ENCODE peak calls at places on chromosomes 7 and 10, in four cellular contexts. J, O, Q and V are unnamed samples. For H3K4me1 and H3K36me3, the result is how much of the 10 kb centered on the place peaks cover.

GRCh38 chr7:132124575-132124974 is 451.7 kb downstream of the PLXNA4 start:
- DNase-seq in O (no peak), Q (no peak), J (no peak), V (no peak)

GRCh38 chr10:121460733-121461132 is 137.5 kb downstream of the FGFR2 start:
- DNase-seq in J (no peak), Q (no peak), O (no peak), V (no peak)

GRCh38 chr7:18414885-18415284 is 80.7 kb upstream of the HDAC9 start:
- DNase-seq in Q (no peak), O (no peak), J (no peak), V (peak)

GRCh38 chr7:19020711-19021110 is 96.7 kb downstream of the TWIST1 start:
- DNase-seq in Q (no peak), O (no peak), J (no peak), V (no peak)

GRCh38 chr10:106997721-106998120 is 166.8 kb downstream of the SORCS1 start:
- DNase-seq in Q (peak), J (no peak), O (no peak), V (no peak)

GRCh38 chr7:18927134-18927533 is 190.3 kb downstream of the TWIST1 start:
- DNase-seq in O (no peak), J (no peak), Q (no peak), V (no peak)

GRCh38 chr7:154437238-154437637 is 385.0 kb downstream of the DPP6 start:
- DNase-seq in Q (no peak), O (no peak), J (no peak), V (no peak)

GRCh38 chr10:84743483-84743882 is 415.1 kb downstream of the CCSER2 start:
- DNase-seq in J (no peak), O (no peak), Q (no peak), V (no peak)

GRCh38 chr10:28095791-28096367 is 97.0 kb upstream of the ODAD2 start:
- DNase-seq in O (no peak), Q (no peak), J (no peak), V (no peak)

GRCh38 chr7:70736715-70737460 is 395.1 kb upstream of the GALNT17 start:
- DNase-seq in O (no peak), Q (peak), J (no peak), V (no peak)

GRCh38 chr7:75650062-75650461 is 88.7 kb downstream of the HIP1 start:
- DNase-seq in J (no peak), O (no peak), Q (peak), V (no peak)

GRCh38 chr7:7183833-7184463 is 1.6 kb downstream of the C1GALT1 start:
- DNase-seq in J (no peak), Q (no peak), O (no peak), V (no peak)

GRCh38 chr7:42605381-42605780 is 306.5 kb downstream of the C7orf25 start:
- DNase-seq in J (no peak), O (no peak), Q (no peak), V (peak)

GRCh38 chr7:104089622-104090021 is 100.2 kb upstream of the RELN start:
- DNase-seq in J (no peak), Q (no peak), O (no peak), V (no peak)

GRCh38 chr10:101238732-101239105 is 9.5 kb upstream of the LBX1 start:
- DNase-seq in Q (no peak), O (no peak), J (no peak), V (no peak)

GRCh38 chr10:70993051-70993450 is 104.7 kb upstream of the PCBD1 start:
- DNase-seq in Q (no peak), O (no peak), J (no peak), V (no peak)

GRCh38 chr7:43933902-43934560 is 7.8 kb downstream of the UBE2D4 start:
- DNase-seq in O (no peak), J (no peak), Q (no peak), V (no peak)

GRCh38 chr10:118542789-118543188 is 52.7 kb downstream of the PRLHR start:
- DNase-seq in Q (no peak), J (no peak), O (no peak), V (no peak)

GRCh38 chr7:12570148-12570528 is 382 bp upstream of the SCIN start:
- DNase-seq in J (peak), Q (peak), O (peak), V (no peak)

GRCh38 chr7:111126987-111127386 is 36.1 kb downstream of the LRRN3 start:
- DNase-seq in J (no peak), O (no peak), Q (no peak), V (no peak)

GRCh38 chr10:80046629-80047441 is 31.6 kb upstream of the TMEM254 start:
- DNase-seq in J (peak), O (peak), Q (peak), V (peak)

GRCh38 chr10:13167568-13167967 is 6.2 kb downstream of the MCM10 start:
- DNase-seq in Q (no peak), O (no peak), J (no peak), V (no peak)

GRCh38 chr10:3685385-3685784 is 99.6 kb downstream of the KLF6 start:
- DNase-seq in J (no peak), O (no peak), Q (no peak), V (no peak)

GRCh38 chr7:29866490-29866930 is 60.2 kb downstream of the WIPF3 start:
- DNase-seq in O (no peak), J (no peak), Q (peak), V (no peak)

GRCh38 chr10:52066383-52066782 is 247.7 kb upstream of the DKK1 start:
- DNase-seq in Q (no peak), J (no peak), O (no peak), V (peak)

GRCh38 chr7:111987115-111987826 is 218.9 kb downstream of the DOCK4 start:
- DNase-seq in Q (no peak), O (no peak), J (no peak), V (no peak)

GRCh38 chr7:21944616-21945373 is 904 bp downstream of the CDCA7L start:
- DNase-seq in Q (peak), J (peak), O (peak), V (peak)

GRCh38 chr10:67818323-67818722 is 19.7 kb downstream of the DNAJC12 start:
- DNase-seq in J (no peak), O (no peak), Q (no peak), V (no peak)

GRCh38 chr10:130138479-130138866 is 2.3 kb downstream of the GLRX3 start:
- DNase-seq in J (peak), O (peak), Q (peak), V (no peak)

GRCh38 chr7:119842337-119842736 is 430.6 kb upstream of the KCND2 start:
- DNase-seq in J (no peak), O (no peak), Q (no peak), V (no peak)

GRCh38 chr10:62188021-62188616 is 80.5 kb downstream of the RTKN2 start:
- DNase-seq in Q (no peak), O (no peak), J (no peak), V (no peak)

GRCh38 chr10:77501152-77501845 is 136.3 kb downstream of the KCNMA1 start:
- DNase-seq in O (no peak), Q (no peak), J (no peak), V (no peak)

GRCh38 chr7:26560857-26561256 is 269.2 kb downstream of the SNX10 start:
- DNase-seq in O (no peak), J (no peak), Q (no peak), V (no peak)

GRCh38 chr10:49611166-49611814 is 1.2 kb downstream of the SLC18A3 start:
- DNase-seq in O (peak), J (no peak), Q (no peak), V (no peak)

GRCh38 chr10:22552888-22553378 is 161.4 kb downstream of the PIP4K2A start:
- DNase-seq in J (peak), Q (peak), O (no peak), V (peak)

GRCh38 chr10:659710-660141 is 29.7 kb downstream of the DIP2C start:
- DNase-seq in J (no peak), O (no peak), Q (no peak), V (no peak)

GRCh38 chr7:98831641-98832221 is 38.1 kb downstream of the TMEM130 start:
- DNase-seq in O (peak), J (no peak), Q (no peak), V (no peak)

DNA sequence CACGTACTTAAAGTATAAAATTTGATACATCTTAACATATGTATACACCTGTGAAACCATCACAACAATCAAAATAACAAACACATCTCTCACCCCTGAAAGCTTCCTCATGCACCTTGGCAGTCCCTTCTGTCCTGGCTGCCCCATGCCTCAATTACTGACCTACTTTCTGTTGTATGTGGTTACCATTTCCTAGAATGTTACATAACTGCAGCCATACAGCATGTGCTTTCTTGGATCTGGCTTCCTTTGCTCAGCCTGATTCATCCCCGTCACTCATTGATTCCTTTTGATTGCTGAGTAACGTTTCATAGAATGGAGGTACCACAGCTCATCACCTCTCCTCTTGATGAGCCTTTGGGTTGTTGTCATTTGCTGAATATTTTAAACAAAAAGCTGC is 165.3 kb downstream of the CELF2 start:
- DNase-seq in O (no peak), J (no peak), Q (no peak), V (no peak)
- H3K4me1 ChIP-seq in O (under half), J (under half), Q (under half), V (under half)

GRCh38 chr10:99965700-99966099 is 44.0 kb downstream of the DNMBP start:
- DNase-seq in Q (no peak), O (no peak), J (no peak), V (no peak)
- H3K36me3 ChIP-seq in Q (under half), O (under half), J (under half), V (under half)

DNA sequence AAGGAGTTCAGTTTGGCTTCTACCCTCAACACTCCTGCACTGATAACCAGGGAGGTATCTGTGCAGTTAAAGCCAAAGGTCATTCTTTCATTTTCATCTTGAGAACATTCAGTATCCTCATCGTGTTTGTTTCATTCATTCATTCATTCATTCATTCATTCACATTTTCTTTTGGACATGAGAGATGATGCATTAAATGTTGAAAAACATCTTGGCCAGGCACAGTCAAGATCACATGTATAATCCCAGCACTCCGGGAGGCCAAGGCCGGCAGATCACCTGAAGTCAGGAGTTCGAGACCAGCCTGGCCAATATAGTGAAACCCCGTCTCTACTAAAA is 34.3 kb downstream of the APBB1IP start:
- DNase-seq in O (no peak), Q (no peak), J (no peak), V (no peak)
- H3K4me1 ChIP-seq in O (under half), Q (under half), J (under half), V (under half)

DNA sequence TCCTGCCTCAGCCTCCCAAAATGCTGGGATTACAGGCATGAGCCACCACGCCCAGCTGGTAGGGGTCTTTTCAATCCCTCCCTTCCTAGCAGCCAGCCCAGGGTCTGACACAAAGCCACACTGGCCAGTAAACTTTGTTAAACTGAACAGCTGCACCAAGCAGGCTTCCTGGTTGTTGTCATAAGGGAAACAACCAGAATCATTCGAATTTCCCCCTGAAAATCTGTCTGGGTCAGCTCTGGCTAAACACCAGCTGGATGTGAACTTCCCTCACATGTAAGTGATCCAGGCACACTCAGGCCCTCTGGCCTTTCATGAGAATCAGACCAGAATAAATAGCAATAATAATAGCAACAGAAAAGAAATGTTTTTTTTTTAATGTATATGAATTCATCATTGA is 7.4 kb downstream of the IMPDH1 start:
- DNase-seq in O (no peak), Q (no peak), J (no peak), V (peak)
- H3K36me3 ChIP-seq in O (under half), Q (under half), J (under half), V (under half)

GRCh38 chr10:113002449-113002777 is 52.4 kb downstream of the TCF7L2 start:
- DNase-seq in J (no peak), Q (no peak), O (no peak), V (no peak)
- H3K4me1 ChIP-seq in J (under half), Q (under half), O (under half), V (under half)

GRCh38 chr10:6501931-6502330 is 78.1 kb downstream of the PRKCQ start:
- DNase-seq in J (no peak), Q (no peak), O (no peak), V (no peak)
- H3K36me3 ChIP-seq in J (under half), Q (under half), O (under half), V (under half)

GRCh38 chr7:139430443-139430842 is 53.0 kb downstream of the KLRG2 start:
- DNase-seq in J (no peak), O (no peak), Q (no peak), V (no peak)

GRCh38 chr7:139427788-139428187 is 55.7 kb downstream of the KLRG2 start:
- DNase-seq in O (no peak), J (no peak), Q (no peak), V (no peak)

GRCh38 chr7:139426258-139427028 is 57.0 kb downstream of the KLRG2 start:
- DNase-seq in Q (no peak), O (no peak), J (no peak), V (no peak)

GRCh38 chr7:139424004-139424403 is 59.5 kb downstream of the KLRG2 start:
- DNase-seq in Q (no peak), J (no peak), O (no peak), V (no peak)

DNA sequence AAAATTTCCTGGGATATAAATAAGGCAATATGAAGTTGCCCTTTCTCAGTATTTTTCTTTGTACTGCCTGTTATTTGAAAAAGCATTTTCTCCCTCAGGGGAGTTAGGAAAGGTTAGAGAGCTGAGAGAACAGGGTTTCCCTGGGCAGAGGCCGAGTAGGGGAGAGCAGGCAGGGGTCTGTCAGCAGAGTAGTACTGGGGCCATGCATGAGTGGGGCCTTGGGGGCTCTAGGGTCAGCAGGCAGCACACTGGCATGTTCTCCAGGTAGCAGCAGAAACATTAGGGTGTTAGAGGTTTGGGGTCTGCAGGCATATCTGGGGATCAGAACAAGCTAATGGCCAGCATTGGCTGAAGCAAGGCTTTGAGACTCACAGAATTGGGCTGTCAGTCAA is 56.4 kb downstream of the KLRG2 start:
- DNase-seq in J (no peak), O (no peak), Q (no peak), V (no peak)
- H3K4me1 ChIP-seq in J (under half), O (under half), Q (under half), V (under half)

GRCh38 chr10:69963178-69963834 is 89.3 kb upstream of the MACROH2A2 start:
- DNase-seq in J (no peak), O (peak), Q (no peak), V (no peak)
- H3K36me3 ChIP-seq in J (under half), O (under half), Q (under half), V (under half)

GRCh38 chr10:18607979-18608378 is 43.4 kb downstream of the NSUN6 start:
- DNase-seq in O (no peak), J (no peak), Q (no peak), V (no peak)
- H3K4me1 ChIP-seq in O (under half), J (under half), Q (under half), V (under half)

DNA sequence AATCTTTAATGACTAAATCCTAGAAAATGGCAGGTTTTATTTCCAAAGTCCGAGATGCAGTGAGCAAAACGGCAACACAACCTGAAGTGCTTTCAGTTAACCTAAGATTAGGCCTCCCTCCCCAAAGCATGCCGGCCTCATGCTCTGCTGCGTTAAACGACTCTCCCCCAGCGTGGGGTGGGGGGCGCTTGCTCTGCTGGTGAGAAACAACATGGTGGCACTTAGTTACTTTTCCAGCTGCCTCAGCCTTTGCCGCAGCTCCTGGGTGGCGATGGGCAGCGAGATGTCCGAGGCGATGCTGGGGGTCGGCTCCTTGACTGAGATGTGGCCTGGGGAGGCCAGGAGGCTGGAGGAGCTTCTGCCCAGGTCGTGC is 36.7 kb upstream of the NCAPG2 start:
- DNase-seq in J (no peak), Q (no peak), O (peak), V (no peak)
- H3K36me3 ChIP-seq in J (under half), Q (half or more), O (half or more), V (under half)